ENCODE peak calls at places on chromosomes 12 and 14, in eight cellular contexts. One of them, this sample, is unnamed. For H3K4me1 and H3K36me3, the result is how much of the 10 kb centered on the place peaks cover.

GRCh38 chr14:70871863-70872677 is 35.2 kb upstream of the PCNX1 start:
- DNase-seq in IMR-90: no peak
- DNase-seq in MM.1S: peak
- DNase-seq in stomach: no peak
- DNase-seq in left ventricle myocardium inferior: no peak
- DNase-seq in endodermal cell: no peak
- DNase-seq in Peyer's patch: no peak
- DNase-seq in OCI-LY7: no peak
- DNase-seq in this sample: no peak

GRCh38 chr14:84343637-84344036 is 1186.3 kb upstream of the FLRT2 start:
- DNase-seq in stomach: no peak
- DNase-seq in IMR-90: peak
- DNase-seq in MM.1S: no peak
- DNase-seq in Peyer's patch: no peak
- DNase-seq in left ventricle myocardium inferior: no peak
- DNase-seq in endodermal cell: no peak
- DNase-seq in OCI-LY7: no peak
- DNase-seq in this sample: no peak

GRCh38 chr14:72451081-72451972 is 442.6 kb downstream of the DPF3 start:
- DNase-seq in endodermal cell: no peak
- DNase-seq in OCI-LY7: no peak
- DNase-seq in IMR-90: no peak
- DNase-seq in stomach: no peak
- DNase-seq in left ventricle myocardium inferior: no peak
- DNase-seq in MM.1S: peak
- DNase-seq in Peyer's patch: peak
- DNase-seq in this sample: no peak

GRCh38 chr12:122099856-122100255 is 21.3 kb downstream of the MLXIP start:
- DNase-seq in stomach: no peak
- DNase-seq in Peyer's patch: no peak
- DNase-seq in MM.1S: no peak
- DNase-seq in IMR-90: no peak
- DNase-seq in left ventricle myocardium inferior: no peak
- DNase-seq in endodermal cell: no peak
- DNase-seq in OCI-LY7: no peak
- DNase-seq in this sample: no peak

GRCh38 chr14:105093426-105094192 is 28.4 kb upstream of the GPR132 start:
- DNase-seq in Peyer's patch: peak
- DNase-seq in endodermal cell: peak
- DNase-seq in IMR-90: peak
- DNase-seq in OCI-LY7: no peak
- DNase-seq in stomach: peak
- DNase-seq in MM.1S: no peak
- DNase-seq in left ventricle myocardium inferior: peak
- DNase-seq in this sample: peak

GRCh38 chr14:64702493-64703392 is 1.5 kb upstream of the PLEKHG3 start:
- DNase-seq in Peyer's patch: no peak
- DNase-seq in left ventricle myocardium inferior: no peak
- DNase-seq in MM.1S: no peak
- DNase-seq in endodermal cell: peak
- DNase-seq in stomach: peak
- DNase-seq in OCI-LY7: no peak
- DNase-seq in IMR-90: no peak
- DNase-seq in this sample: peak

GRCh38 chr14:104684449-104684821 is 5.0 kb upstream of the INF2 start:
- DNase-seq in IMR-90: no peak
- DNase-seq in left ventricle myocardium inferior: no peak
- DNase-seq in stomach: no peak
- DNase-seq in endodermal cell: no peak
- DNase-seq in MM.1S: no peak
- DNase-seq in Peyer's patch: no peak
- DNase-seq in OCI-LY7: no peak
- DNase-seq in this sample: no peak

GRCh38 chr12:124603143-124603542 is 35.7 kb upstream of the NCOR2 start:
- DNase-seq in left ventricle myocardium inferior: no peak
- DNase-seq in Peyer's patch: no peak
- DNase-seq in stomach: no peak
- DNase-seq in OCI-LY7: no peak
- DNase-seq in IMR-90: no peak
- DNase-seq in MM.1S: no peak
- DNase-seq in endodermal cell: no peak
- DNase-seq in this sample: no peak

GRCh38 chr12:52080403-52081201 is 1.1 kb downstream of the SMIM41 start:
- DNase-seq in endodermal cell: no peak
- DNase-seq in left ventricle myocardium inferior: no peak
- DNase-seq in stomach: no peak
- DNase-seq in IMR-90: no peak
- DNase-seq in OCI-LY7: no peak
- DNase-seq in MM.1S: no peak
- DNase-seq in Peyer's patch: no peak
- DNase-seq in this sample: no peak

GRCh38 chr14:103633391-103633790 is 4.4 kb downstream of the KLC1 start:
- DNase-seq in endodermal cell: no peak
- DNase-seq in stomach: no peak
- DNase-seq in left ventricle myocardium inferior: no peak
- DNase-seq in Peyer's patch: no peak
- DNase-seq in IMR-90: no peak
- DNase-seq in OCI-LY7: no peak
- DNase-seq in MM.1S: no peak
- DNase-seq in this sample: no peak

GRCh38 chr12:6962285-6963015 is 8.0 kb downstream of the PHB2 start:
- DNase-seq in IMR-90: no peak
- DNase-seq in endodermal cell: no peak
- DNase-seq in MM.1S: peak
- DNase-seq in Peyer's patch: no peak
- DNase-seq in OCI-LY7: no peak
- DNase-seq in left ventricle myocardium inferior: peak
- DNase-seq in stomach: peak
- DNase-seq in this sample: peak

GRCh38 chr12:6963016-6963731 is 7.3 kb downstream of the PHB2 start:
- DNase-seq in stomach: peak
- DNase-seq in OCI-LY7: no peak
- DNase-seq in Peyer's patch: no peak
- DNase-seq in MM.1S: no peak
- DNase-seq in left ventricle myocardium inferior: peak
- DNase-seq in IMR-90: no peak
- DNase-seq in endodermal cell: peak
- DNase-seq in this sample: peak

GRCh38 chr12:6961278-6961694 is 9.2 kb downstream of the PHB2 start:
- DNase-seq in endodermal cell: peak
- DNase-seq in Peyer's patch: peak
- DNase-seq in stomach: peak
- DNase-seq in left ventricle myocardium inferior: peak
- DNase-seq in MM.1S: peak
- DNase-seq in IMR-90: no peak
- DNase-seq in OCI-LY7: no peak
- DNase-seq in this sample: peak

GRCh38 chr12:6960291-6961277 is 9.4 kb downstream of the PTPN6 start:
- DNase-seq in OCI-LY7: peak
- DNase-seq in left ventricle myocardium inferior: peak
- DNase-seq in Peyer's patch: no peak
- DNase-seq in IMR-90: peak
- DNase-seq in stomach: no peak
- DNase-seq in endodermal cell: peak
- DNase-seq in MM.1S: peak
- DNase-seq in this sample: peak

DNA sequence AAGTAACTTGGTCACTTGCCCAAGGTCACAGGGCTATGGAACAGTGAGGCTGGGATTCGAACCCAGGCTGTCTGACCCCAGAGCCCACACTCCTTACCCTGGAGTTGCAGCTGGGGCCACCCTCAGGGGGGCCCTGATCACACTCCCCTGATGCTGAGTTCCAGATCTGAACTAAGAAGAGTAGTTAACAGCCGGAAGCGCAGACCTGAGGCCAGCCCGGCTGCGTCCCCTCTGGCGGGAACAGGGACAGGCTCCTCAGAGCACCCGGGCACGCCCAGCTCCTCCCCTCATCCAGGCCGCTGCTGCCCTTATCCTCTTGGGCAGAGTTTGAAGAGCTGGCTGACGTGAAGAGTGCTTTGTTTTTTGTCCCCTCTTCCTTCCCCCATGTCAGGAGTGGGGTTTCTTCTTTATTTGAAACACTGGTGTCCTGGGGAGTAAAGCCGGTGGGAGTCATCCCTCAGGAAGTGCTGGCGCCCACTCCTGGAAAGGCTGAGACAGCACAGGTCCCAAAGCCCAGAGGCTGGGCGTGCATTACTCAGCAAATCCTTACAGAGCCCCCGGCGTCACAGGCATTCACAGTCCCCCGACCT is 8.7 kb downstream of the PHB2 start:
- DNase-seq in endodermal cell: peak
- DNase-seq in Peyer's patch: no peak
- DNase-seq in stomach: peak
- DNase-seq in MM.1S: peak
- DNase-seq in left ventricle myocardium inferior: peak
- DNase-seq in OCI-LY7: peak
- DNase-seq in IMR-90: peak
- DNase-seq in this sample: peak
- H3K4me1 ChIP-seq in endodermal cell: under half
- H3K4me1 ChIP-seq in Peyer's patch: under half
- H3K4me1 ChIP-seq in stomach: half or more
- H3K4me1 ChIP-seq in MM.1S: half or more
- H3K4me1 ChIP-seq in left ventricle myocardium inferior: half or more
- H3K4me1 ChIP-seq in OCI-LY7: half or more
- H3K4me1 ChIP-seq in IMR-90: under half
- H3K4me1 ChIP-seq in this sample: under half

GRCh38 chr12:22105542-22105941 is 59.5 kb downstream of the CMAS start:
- DNase-seq in MM.1S: no peak
- DNase-seq in stomach: no peak
- DNase-seq in OCI-LY7: no peak
- DNase-seq in endodermal cell: no peak
- DNase-seq in left ventricle myocardium inferior: no peak
- DNase-seq in IMR-90: peak
- DNase-seq in Peyer's patch: no peak
- DNase-seq in this sample: no peak

GRCh38 chr12:22103418-22103817 is 57.4 kb downstream of the CMAS start:
- DNase-seq in MM.1S: no peak
- DNase-seq in endodermal cell: no peak
- DNase-seq in OCI-LY7: no peak
- DNase-seq in left ventricle myocardium inferior: no peak
- DNase-seq in stomach: no peak
- DNase-seq in Peyer's patch: no peak
- DNase-seq in IMR-90: no peak
- DNase-seq in this sample: no peak

GRCh38 chr12:22101749-22102243 is 55.8 kb downstream of the CMAS start:
- DNase-seq in Peyer's patch: no peak
- DNase-seq in MM.1S: no peak
- DNase-seq in IMR-90: peak
- DNase-seq in stomach: no peak
- DNase-seq in left ventricle myocardium inferior: no peak
- DNase-seq in endodermal cell: no peak
- DNase-seq in OCI-LY7: no peak
- DNase-seq in this sample: peak

GRCh38 chr12:22100952-22101748 is 55.1 kb downstream of the CMAS start:
- DNase-seq in endodermal cell: peak
- DNase-seq in stomach: peak
- DNase-seq in left ventricle myocardium inferior: no peak
- DNase-seq in IMR-90: peak
- DNase-seq in MM.1S: peak
- DNase-seq in Peyer's patch: peak
- DNase-seq in OCI-LY7: peak
- DNase-seq in this sample: peak
- TF ChIP-seq CTCF in endodermal cell: peak
- TF ChIP-seq CTCF in stomach: peak
- TF ChIP-seq CTCF in left ventricle myocardium inferior: peak
- TF ChIP-seq CTCF in IMR-90: peak
- TF ChIP-seq CTCF in MM.1S: peak
- TF ChIP-seq CTCF in Peyer's patch: no peak
- TF ChIP-seq CTCF in OCI-LY7: peak
- TF ChIP-seq CTCF in this sample: peak

DNA sequence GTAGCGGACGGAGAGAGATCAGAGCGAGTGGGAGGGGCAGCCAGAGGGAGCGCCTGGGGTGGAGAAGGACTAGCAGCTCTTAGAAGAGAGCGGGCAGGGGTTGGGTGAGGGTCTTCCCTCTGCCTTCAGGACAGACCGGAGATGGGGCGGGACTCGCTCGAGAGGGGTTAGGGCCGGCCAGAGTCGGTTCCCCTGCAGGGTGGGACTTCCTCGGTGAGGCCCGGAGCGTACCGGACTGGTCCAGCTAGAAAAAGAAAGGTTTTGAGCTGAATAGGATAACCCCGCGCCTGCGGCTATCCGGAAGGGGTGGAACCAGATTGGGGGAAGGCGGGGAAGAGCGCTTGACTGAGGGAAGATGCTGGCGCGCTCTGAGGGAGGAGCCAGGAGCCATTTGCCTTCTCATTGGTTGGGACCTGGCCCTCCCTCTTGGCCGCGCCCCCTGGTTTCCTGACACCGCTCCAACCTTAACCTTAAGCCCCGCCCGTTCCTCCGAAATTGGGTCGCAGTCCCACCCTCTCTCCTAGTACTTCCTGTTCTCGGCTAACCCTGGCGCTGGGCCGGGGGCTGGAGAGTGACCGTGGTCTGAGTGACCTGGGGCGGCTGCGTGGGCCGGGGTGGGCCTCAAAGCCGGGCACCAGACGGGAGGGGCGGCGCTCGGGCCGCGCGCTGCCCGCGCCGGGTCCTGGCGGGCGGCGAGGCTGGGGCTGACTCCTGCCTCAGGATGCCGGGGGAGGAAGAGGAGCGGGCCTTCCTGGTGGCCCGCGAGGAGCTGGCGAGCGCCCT is at the start of gene RNF31:
- DNase-seq in Peyer's patch: peak
- DNase-seq in OCI-LY7: peak
- DNase-seq in stomach: peak
- DNase-seq in left ventricle myocardium inferior: peak
- DNase-seq in endodermal cell: peak
- DNase-seq in MM.1S: peak
- DNase-seq in IMR-90: peak
- DNase-seq in this sample: peak
- H3K36me3 ChIP-seq in Peyer's patch: under half
- H3K36me3 ChIP-seq in OCI-LY7: half or more
- H3K36me3 ChIP-seq in stomach: under half
- H3K36me3 ChIP-seq in left ventricle myocardium inferior: half or more
- H3K36me3 ChIP-seq in endodermal cell: half or more
- H3K36me3 ChIP-seq in MM.1S: under half
- H3K36me3 ChIP-seq in IMR-90: under half
- H3K36me3 ChIP-seq in this sample: under half

GRCh38 chr12:6929806-6930452 is 2.2 kb downstream of the ATN1 start:
- DNase-seq in OCI-LY7: no peak
- DNase-seq in Peyer's patch: no peak
- DNase-seq in IMR-90: no peak
- DNase-seq in MM.1S: no peak
- DNase-seq in endodermal cell: no peak
- DNase-seq in left ventricle myocardium inferior: no peak
- DNase-seq in stomach: no peak
- DNase-seq in this sample: no peak

GRCh38 chr12:6927379-6927991 is at the start of gene ATN1:
- DNase-seq in Peyer's patch: no peak
- DNase-seq in stomach: peak
- DNase-seq in left ventricle myocardium inferior: peak
- DNase-seq in MM.1S: no peak
- DNase-seq in IMR-90: peak
- DNase-seq in endodermal cell: peak
- DNase-seq in OCI-LY7: no peak
- DNase-seq in this sample: peak

GRCh38 chr12:6928703-6929407 is 1.1 kb downstream of the ATN1 start:
- DNase-seq in Peyer's patch: no peak
- DNase-seq in OCI-LY7: no peak
- DNase-seq in MM.1S: no peak
- DNase-seq in endodermal cell: no peak
- DNase-seq in IMR-90: no peak
- DNase-seq in stomach: no peak
- DNase-seq in left ventricle myocardium inferior: no peak
- DNase-seq in this sample: no peak

GRCh38 chr12:6925543-6926279 is 2.0 kb upstream of the ATN1 start:
- DNase-seq in left ventricle myocardium inferior: peak
- DNase-seq in MM.1S: no peak
- DNase-seq in Peyer's patch: no peak
- DNase-seq in IMR-90: peak
- DNase-seq in endodermal cell: peak
- DNase-seq in OCI-LY7: no peak
- DNase-seq in stomach: peak
- DNase-seq in this sample: peak

GRCh38 chr12:6927999-6928702 is 392 bp downstream of the ATN1 start:
- DNase-seq in MM.1S: no peak
- DNase-seq in OCI-LY7: no peak
- DNase-seq in left ventricle myocardium inferior: no peak
- DNase-seq in Peyer's patch: no peak
- DNase-seq in endodermal cell: peak
- DNase-seq in stomach: no peak
- DNase-seq in IMR-90: no peak
- DNase-seq in this sample: no peak
- H3K4me1 ChIP-seq in MM.1S: under half
- H3K4me1 ChIP-seq in OCI-LY7: under half
- H3K4me1 ChIP-seq in left ventricle myocardium inferior: half or more
- H3K4me1 ChIP-seq in Peyer's patch: under half
- H3K4me1 ChIP-seq in endodermal cell: under half
- H3K4me1 ChIP-seq in stomach: half or more
- H3K4me1 ChIP-seq in IMR-90: under half
- H3K4me1 ChIP-seq in this sample: under half